ENCODE peak calls at places on chromosomes 11 and 22, in eight cellular contexts. One of them, this sample, is unnamed. For H3K9me3, H3K4me1 and H3K27me3, the result is how much of the 10 kb centered on the place peaks cover.

GRCh38 chr11:60314607-60315321 is 12.3 kb upstream of the MS4A6E start:
- DNase-seq in GM23248: no peak
- DNase-seq in SK-N-SH: no peak
- DNase-seq in upper lobe of right lung: no peak
- DNase-seq in lower lobe of right lung: no peak
- DNase-seq in CD4-positive, CD25-positive, alpha-beta regulatory T cell: no peak
- DNase-seq in neuronal stem cell: no peak
- DNase-seq in Peyer's patch: no peak
- DNase-seq in this sample: no peak

GRCh38 chr11:11909727-11910126 is 68.0 kb downstream of the USP47 start:
- DNase-seq in SK-N-SH: no peak
- DNase-seq in neuronal stem cell: no peak
- DNase-seq in CD4-positive, CD25-positive, alpha-beta regulatory T cell: no peak
- DNase-seq in upper lobe of right lung: no peak
- DNase-seq in Peyer's patch: no peak
- DNase-seq in lower lobe of right lung: no peak
- DNase-seq in GM23248: peak
- DNase-seq in this sample: no peak

GRCh38 chr22:36776722-36777121 is 803 bp upstream of the IFT27 start:
- DNase-seq in lower lobe of right lung: no peak
- DNase-seq in neuronal stem cell: no peak
- DNase-seq in SK-N-SH: no peak
- DNase-seq in CD4-positive, CD25-positive, alpha-beta regulatory T cell: no peak
- DNase-seq in GM23248: no peak
- DNase-seq in Peyer's patch: no peak
- DNase-seq in upper lobe of right lung: no peak
- DNase-seq in this sample: no peak

GRCh38 chr11:8593935-8594909 is at the start of gene STK33:
- DNase-seq in CD4-positive, CD25-positive, alpha-beta regulatory T cell: no peak
- DNase-seq in SK-N-SH: peak
- DNase-seq in GM23248: peak
- DNase-seq in lower lobe of right lung: peak
- DNase-seq in Peyer's patch: peak
- DNase-seq in neuronal stem cell: peak
- DNase-seq in upper lobe of right lung: peak
- DNase-seq in this sample: peak

GRCh38 chr11:66907751-66908173 is 50.4 kb downstream of the PC start:
- DNase-seq in SK-N-SH: no peak
- DNase-seq in Peyer's patch: no peak
- DNase-seq in GM23248: no peak
- DNase-seq in neuronal stem cell: no peak
- DNase-seq in upper lobe of right lung: no peak
- DNase-seq in CD4-positive, CD25-positive, alpha-beta regulatory T cell: no peak
- DNase-seq in lower lobe of right lung: no peak
- DNase-seq in this sample: no peak

GRCh38 chr11:83819936-83820549 is 533.9 kb upstream of the CCDC90B start:
- DNase-seq in CD4-positive, CD25-positive, alpha-beta regulatory T cell: no peak
- DNase-seq in SK-N-SH: peak
- DNase-seq in neuronal stem cell: peak
- DNase-seq in lower lobe of right lung: no peak
- DNase-seq in upper lobe of right lung: no peak
- DNase-seq in GM23248: peak
- DNase-seq in Peyer's patch: no peak
- DNase-seq in this sample: no peak

GRCh38 chr11:12126352-12127019 is 16.1 kb downstream of the MICAL2 start:
- DNase-seq in lower lobe of right lung: peak
- DNase-seq in CD4-positive, CD25-positive, alpha-beta regulatory T cell: no peak
- DNase-seq in neuronal stem cell: no peak
- DNase-seq in upper lobe of right lung: peak
- DNase-seq in SK-N-SH: no peak
- DNase-seq in Peyer's patch: no peak
- DNase-seq in GM23248: peak
- DNase-seq in this sample: no peak

GRCh38 chr22:36981247-36981775 is 37.9 kb downstream of the TST start:
- DNase-seq in CD4-positive, CD25-positive, alpha-beta regulatory T cell: no peak
- DNase-seq in SK-N-SH: no peak
- DNase-seq in neuronal stem cell: no peak
- DNase-seq in GM23248: no peak
- DNase-seq in Peyer's patch: no peak
- DNase-seq in upper lobe of right lung: no peak
- DNase-seq in lower lobe of right lung: no peak
- DNase-seq in this sample: no peak

GRCh38 chr11:1401656-1402221 is 12.0 kb downstream of the BRSK2 start:
- DNase-seq in neuronal stem cell: peak
- DNase-seq in CD4-positive, CD25-positive, alpha-beta regulatory T cell: no peak
- DNase-seq in SK-N-SH: peak
- DNase-seq in GM23248: peak
- DNase-seq in upper lobe of right lung: peak
- DNase-seq in lower lobe of right lung: peak
- DNase-seq in Peyer's patch: peak
- DNase-seq in this sample: peak

GRCh38 chr11:58060535-58060934 is 29.8 kb downstream of the OR6Q1 start:
- DNase-seq in CD4-positive, CD25-positive, alpha-beta regulatory T cell: no peak
- DNase-seq in lower lobe of right lung: no peak
- DNase-seq in GM23248: no peak
- DNase-seq in Peyer's patch: no peak
- DNase-seq in upper lobe of right lung: no peak
- DNase-seq in SK-N-SH: no peak
- DNase-seq in neuronal stem cell: no peak
- DNase-seq in this sample: no peak
- H3K9me3 ChIP-seq in CD4-positive, CD25-positive, alpha-beta regulatory T cell: under half
- H3K9me3 ChIP-seq in lower lobe of right lung: under half
- H3K9me3 ChIP-seq in GM23248: under half
- H3K9me3 ChIP-seq in Peyer's patch: under half
- H3K9me3 ChIP-seq in upper lobe of right lung: under half
- H3K9me3 ChIP-seq in SK-N-SH: under half
- H3K9me3 ChIP-seq in neuronal stem cell: under half
- H3K9me3 ChIP-seq in this sample: under half

GRCh38 chr11:65295571-65296338 is 18.9 kb upstream of the CDC42EP2 start:
- DNase-seq in GM23248: no peak
- DNase-seq in neuronal stem cell: no peak
- DNase-seq in lower lobe of right lung: no peak
- DNase-seq in CD4-positive, CD25-positive, alpha-beta regulatory T cell: no peak
- DNase-seq in upper lobe of right lung: no peak
- DNase-seq in Peyer's patch: no peak
- DNase-seq in SK-N-SH: no peak
- DNase-seq in this sample: no peak
- H3K4me1 ChIP-seq in GM23248: under half
- H3K4me1 ChIP-seq in neuronal stem cell: under half
- H3K4me1 ChIP-seq in lower lobe of right lung: half or more
- H3K4me1 ChIP-seq in CD4-positive, CD25-positive, alpha-beta regulatory T cell: under half
- H3K4me1 ChIP-seq in upper lobe of right lung: half or more
- H3K4me1 ChIP-seq in Peyer's patch: under half
- H3K4me1 ChIP-seq in SK-N-SH: under half
- H3K4me1 ChIP-seq in this sample: half or more

DNA sequence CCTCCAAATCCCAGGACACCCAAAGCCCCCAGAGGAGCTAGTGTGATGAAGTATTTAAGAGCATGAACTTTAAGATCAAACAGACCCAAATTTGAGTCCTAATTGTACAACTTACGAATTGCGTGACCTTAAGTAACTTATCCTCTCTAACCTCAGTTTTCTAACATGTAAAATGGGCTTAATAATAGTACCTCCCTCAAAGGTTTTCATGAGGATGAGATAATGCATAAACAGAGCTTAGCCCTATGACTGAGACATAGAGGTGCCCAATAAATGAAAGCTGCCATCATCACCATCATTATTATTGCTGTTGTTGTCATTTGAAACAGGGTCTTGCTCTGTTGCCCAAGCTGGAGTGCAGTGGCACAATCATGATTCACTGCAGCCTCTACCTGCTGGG is 9.2 kb downstream of the SCN2B start:
- DNase-seq in CD4-positive, CD25-positive, alpha-beta regulatory T cell: no peak
- DNase-seq in upper lobe of right lung: no peak
- DNase-seq in GM23248: no peak
- DNase-seq in SK-N-SH: no peak
- DNase-seq in Peyer's patch: no peak
- DNase-seq in neuronal stem cell: no peak
- DNase-seq in lower lobe of right lung: no peak
- DNase-seq in this sample: no peak
- H3K27me3 ChIP-seq in CD4-positive, CD25-positive, alpha-beta regulatory T cell: under half
- H3K27me3 ChIP-seq in upper lobe of right lung: under half
- H3K27me3 ChIP-seq in GM23248: under half
- H3K27me3 ChIP-seq in SK-N-SH: under half
- H3K27me3 ChIP-seq in Peyer's patch: under half
- H3K27me3 ChIP-seq in neuronal stem cell: under half
- H3K27me3 ChIP-seq in lower lobe of right lung: under half
- H3K27me3 ChIP-seq in this sample: under half

GRCh38 chr11:19713221-19714092 is 820 bp downstream of the NAV2 start:
- DNase-seq in GM23248: peak
- DNase-seq in upper lobe of right lung: no peak
- DNase-seq in CD4-positive, CD25-positive, alpha-beta regulatory T cell: no peak
- DNase-seq in neuronal stem cell: no peak
- DNase-seq in Peyer's patch: no peak
- DNase-seq in SK-N-SH: peak
- DNase-seq in lower lobe of right lung: peak
- DNase-seq in this sample: no peak
- H3K9me3 ChIP-seq in GM23248: under half
- H3K9me3 ChIP-seq in upper lobe of right lung: under half
- H3K9me3 ChIP-seq in CD4-positive, CD25-positive, alpha-beta regulatory T cell: under half
- H3K9me3 ChIP-seq in neuronal stem cell: under half
- H3K9me3 ChIP-seq in Peyer's patch: under half
- H3K9me3 ChIP-seq in SK-N-SH: under half
- H3K9me3 ChIP-seq in lower lobe of right lung: under half
- H3K9me3 ChIP-seq in this sample: under half

GRCh38 chr11:2947744-2948143 is 18.5 kb upstream of the PHLDA2 start:
- DNase-seq in CD4-positive, CD25-positive, alpha-beta regulatory T cell: no peak
- DNase-seq in Peyer's patch: no peak
- DNase-seq in SK-N-SH: no peak
- DNase-seq in neuronal stem cell: no peak
- DNase-seq in upper lobe of right lung: no peak
- DNase-seq in GM23248: no peak
- DNase-seq in lower lobe of right lung: no peak
- DNase-seq in this sample: no peak
- H3K4me1 ChIP-seq in CD4-positive, CD25-positive, alpha-beta regulatory T cell: under half
- H3K4me1 ChIP-seq in Peyer's patch: under half
- H3K4me1 ChIP-seq in SK-N-SH: under half
- H3K4me1 ChIP-seq in neuronal stem cell: under half
- H3K4me1 ChIP-seq in upper lobe of right lung: under half
- H3K4me1 ChIP-seq in GM23248: under half
- H3K4me1 ChIP-seq in lower lobe of right lung: under half
- H3K4me1 ChIP-seq in this sample: under half

DNA sequence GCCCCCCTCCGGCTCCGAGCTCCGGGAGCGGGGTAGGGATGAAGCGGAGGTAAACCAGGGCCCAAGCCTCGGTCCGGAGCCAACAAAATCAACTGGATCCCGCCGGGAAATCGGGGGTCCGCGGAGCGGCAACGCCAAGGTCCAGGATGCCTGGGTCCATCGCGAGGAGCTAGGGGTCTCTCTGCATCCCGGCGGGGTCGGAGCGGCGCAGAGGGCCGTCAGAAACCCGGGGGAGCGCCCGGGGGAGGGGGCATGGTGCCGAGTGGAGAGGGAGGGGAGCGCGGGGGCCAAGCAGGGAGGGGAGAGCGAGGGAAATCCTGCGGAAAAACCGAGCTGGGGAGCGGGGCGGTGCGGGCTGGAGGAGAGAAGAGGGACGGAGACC is 51.8 kb downstream of the SLC22A12 start:
- DNase-seq in lower lobe of right lung: no peak
- DNase-seq in Peyer's patch: no peak
- DNase-seq in neuronal stem cell: no peak
- DNase-seq in SK-N-SH: no peak
- DNase-seq in CD4-positive, CD25-positive, alpha-beta regulatory T cell: no peak
- DNase-seq in GM23248: no peak
- DNase-seq in upper lobe of right lung: no peak
- DNase-seq in this sample: no peak
- H3K27me3 ChIP-seq in lower lobe of right lung: half or more
- H3K27me3 ChIP-seq in Peyer's patch: under half
- H3K27me3 ChIP-seq in neuronal stem cell: under half
- H3K27me3 ChIP-seq in SK-N-SH: half or more
- H3K27me3 ChIP-seq in CD4-positive, CD25-positive, alpha-beta regulatory T cell: under half
- H3K27me3 ChIP-seq in GM23248: half or more
- H3K27me3 ChIP-seq in upper lobe of right lung: half or more
- H3K27me3 ChIP-seq in this sample: half or more

This sample was measured in transverse colon.